ENCODE peak calls at places on chromosomes 3 and 15, in seven cellular contexts. C, H, R, S, G, Q and N are unnamed samples.

GRCh38 chr3:185560676-185561075 is 8.3 kb upstream of the LIPH start:
- DNase-seq in C (no peak), H (no peak), R (no peak), S (no peak), G (no peak), Q (no peak), N (no peak)

GRCh38 chr3:44509393-44509921 is 32.0 kb upstream of the ZNF445 start:
- DNase-seq in C (peak), H (no peak), R (no peak), S (no peak), G (no peak), Q (no peak), N (peak)

GRCh38 chr3:49454898-49455681 is 15.0 kb upstream of the DAG1 start:
- DNase-seq in C (no peak), H (no peak), R (no peak), S (no peak), G (no peak), Q (no peak), N (no peak)

GRCh38 chr3:38119802-38120689 is 16.9 kb downstream of the ACAA1 start:
- DNase-seq in C (no peak), H (no peak), R (no peak), S (no peak), G (no peak), Q (peak), N (no peak)

GRCh38 chr3:102123590-102124190 is 274.4 kb downstream of the NFKBIZ start:
- DNase-seq in C (no peak), H (no peak), R (no peak), S (no peak), G (no peak), Q (no peak), N (no peak)

GRCh38 chr3:5282703-5283102 is 95.2 kb downstream of the EDEM1 start:
- DNase-seq in C (no peak), H (no peak), R (no peak), S (no peak), G (no peak), Q (no peak), N (no peak)

GRCh38 chr3:149736180-149737100 is 15.8 kb downstream of the COMMD2 start:
- DNase-seq in C (no peak), H (no peak), R (no peak), S (peak), G (no peak), Q (no peak), N (no peak)

GRCh38 chr15:72285927-72286516 is 13.7 kb upstream of the PARP6 start:
- DNase-seq in C (peak), H (peak), R (no peak), S (peak), G (no peak), Q (no peak), N (peak)

GRCh38 chr3:119492810-119493209 is 5.5 kb upstream of the TIMMDC1 start:
- DNase-seq in C (no peak), H (no peak), R (no peak), S (no peak), G (no peak), Q (no peak), N (no peak)

GRCh38 chr3:168909260-168909659 is 754.3 kb downstream of the MECOM start:
- DNase-seq in C (no peak), H (no peak), R (no peak), S (no peak), G (no peak), Q (no peak), N (no peak)

GRCh38 chr15:32873292-32874114 is 155.7 kb downstream of the GREM1 start:
- DNase-seq in C (no peak), H (no peak), R (no peak), S (no peak), G (no peak), Q (no peak), N (no peak)
- TF ChIP-seq POLR2A in C (no peak), H (no peak), R (no peak), S (no peak), G (no peak), Q (no peak), N (no peak)

DNA sequence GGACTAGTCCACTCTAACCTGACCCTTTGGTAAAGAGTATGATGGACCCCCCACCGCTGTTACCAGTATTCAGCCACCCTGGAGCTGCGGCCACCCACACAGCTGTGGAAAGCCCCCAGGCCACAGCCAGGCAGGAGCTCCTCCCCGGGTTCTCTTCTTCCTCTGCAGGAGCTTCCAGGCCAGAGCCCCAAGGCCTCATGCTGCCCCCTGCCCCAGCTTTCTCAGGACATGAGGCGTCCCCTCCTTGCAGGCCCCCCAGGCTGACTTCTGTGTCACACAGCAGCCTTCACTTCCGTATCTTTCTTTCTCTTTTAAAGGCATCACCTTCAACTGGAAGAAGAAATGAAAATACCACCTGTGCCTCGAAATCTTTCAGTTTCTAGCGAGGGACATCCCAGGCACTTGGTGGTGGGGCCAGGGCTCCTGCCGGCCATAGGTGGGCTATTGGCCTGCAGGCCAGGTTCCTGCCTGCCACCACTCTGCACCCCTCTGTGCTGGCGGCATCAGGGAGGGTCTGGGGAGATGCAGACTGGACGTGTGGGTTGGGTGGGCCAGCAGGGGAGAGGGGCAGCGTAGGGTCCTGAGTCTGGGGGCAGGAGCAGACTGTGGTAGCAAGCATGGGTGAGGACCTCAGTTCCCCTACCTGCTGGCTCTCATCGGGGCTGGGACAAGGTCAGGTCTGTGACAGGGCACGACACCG is 19.9 kb downstream of the KLF13 start:
- DNase-seq in C (no peak), H (no peak), R (no peak), S (no peak), G (no peak), Q (no peak), N (no peak)
- TF ChIP-seq POLR2A in C (no peak), H (no peak), R (peak), S (no peak), G (no peak), Q (no peak), N (no peak)

DNA sequence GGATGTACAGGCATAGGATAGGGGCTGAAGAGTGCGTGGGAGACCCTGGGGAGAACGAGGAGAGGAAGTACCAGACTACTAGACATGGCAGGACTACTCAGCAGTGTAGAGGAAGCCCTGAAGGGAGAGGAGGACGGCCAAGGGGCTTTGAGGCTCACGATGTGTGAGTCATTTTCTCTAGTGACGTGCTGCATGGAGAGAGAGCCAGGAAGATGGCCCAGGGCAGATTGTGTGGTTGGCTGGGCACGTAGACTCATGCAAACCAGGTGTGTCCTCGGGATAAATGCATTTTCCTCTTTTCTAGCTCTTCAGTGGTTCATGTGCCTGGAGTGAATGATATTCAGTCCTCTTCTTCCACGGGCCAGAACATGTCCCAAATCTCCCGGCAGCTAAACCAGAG is 115.0 kb upstream of the ABHD17C start:
- DNase-seq in C (no peak), H (no peak), R (no peak), S (no peak), G (no peak), Q (no peak), N (no peak)
- TF ChIP-seq POLR2A in C (no peak), H (no peak), R (no peak), S (no peak), G (no peak), Q (no peak), N (no peak)

GRCh38 chr3:127822166-127822835 is at the start of gene MGLL:
- DNase-seq in C (no peak), H (peak), R (no peak), S (peak), G (no peak), Q (peak), N (no peak)

GRCh38 chr3:127820871-127821853 is 1.2 kb downstream of the MGLL start:
- DNase-seq in C (no peak), H (peak), R (no peak), S (peak), G (no peak), Q (peak), N (peak)

GRCh38 chr3:127824151-127824825 is 2.0 kb upstream of the MGLL start:
- DNase-seq in C (no peak), H (no peak), R (no peak), S (no peak), G (no peak), Q (no peak), N (no peak)

GRCh38 chr3:127823590-127823857 is 1.2 kb upstream of the MGLL start:
- DNase-seq in C (no peak), H (no peak), R (no peak), S (peak), G (no peak), Q (no peak), N (no peak)

GRCh38 chr3:127822836-127823589 is 698 bp upstream of the MGLL start:
- DNase-seq in C (no peak), H (peak), R (no peak), S (no peak), G (no peak), Q (peak), N (peak)
- TF ChIP-seq POLR2A in C (no peak), H (no peak), R (peak), S (peak), G (no peak), Q (peak), N (peak)

DNA sequence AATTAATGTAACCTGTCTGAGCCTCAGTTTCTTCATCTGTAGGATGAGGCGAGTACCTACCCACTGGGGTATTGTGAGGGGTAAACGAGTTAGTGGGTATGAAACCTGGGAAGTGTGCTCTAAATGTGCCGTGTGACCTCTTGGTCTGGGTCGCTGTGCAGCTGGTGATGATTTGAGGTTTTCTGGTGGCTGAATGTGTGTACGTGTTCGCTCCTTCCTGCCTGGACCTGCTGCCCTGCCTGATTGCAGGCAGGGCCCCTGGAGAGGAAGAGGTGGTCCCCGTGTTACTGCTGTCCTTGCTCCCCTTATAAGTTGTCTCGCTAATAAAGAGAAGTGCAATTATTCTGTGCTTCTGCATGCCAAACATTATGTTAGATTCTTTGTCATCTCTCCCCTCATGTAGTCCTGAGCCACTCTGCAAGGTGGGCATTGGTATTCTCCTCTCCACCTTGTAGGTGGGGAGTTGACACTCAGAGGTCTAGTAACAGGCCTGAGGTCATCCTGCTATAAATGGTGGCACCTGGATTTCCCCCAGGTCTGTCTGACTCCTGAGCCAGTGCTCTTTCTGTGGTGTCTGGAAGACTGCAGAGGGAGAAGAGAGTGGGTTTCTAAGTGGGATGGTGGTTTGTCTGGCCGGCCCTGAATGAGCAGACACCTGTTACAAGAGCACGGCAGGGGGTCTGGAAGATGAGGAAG is 15.7 kb downstream of the PDIA5 start:
- DNase-seq in C (peak), H (no peak), R (peak), S (peak), G (no peak), Q (peak), N (peak)
- TF ChIP-seq POLR2A in C (no peak), H (no peak), R (no peak), S (peak), G (no peak), Q (no peak), N (no peak)

GRCh38 chr3:23944007-23944760 is 902 bp upstream of the NR1D2 start:
- DNase-seq in C (no peak), H (no peak), R (no peak), S (no peak), G (no peak), Q (no peak), N (peak)

GRCh38 chr3:23945653-23945902 is 492 bp downstream of the NR1D2 start:
- DNase-seq in C (no peak), H (no peak), R (no peak), S (no peak), G (no peak), Q (no peak), N (no peak)

GRCh38 chr3:23945903-23946751 is 1.0 kb downstream of the NR1D2 start:
- DNase-seq in C (peak), H (peak), R (peak), S (peak), G (peak), Q (peak), N (peak)

GRCh38 chr3:23942546-23942945 is 2.5 kb upstream of the NR1D2 start:
- DNase-seq in C (no peak), H (no peak), R (no peak), S (no peak), G (no peak), Q (no peak), N (no peak)

DNA sequence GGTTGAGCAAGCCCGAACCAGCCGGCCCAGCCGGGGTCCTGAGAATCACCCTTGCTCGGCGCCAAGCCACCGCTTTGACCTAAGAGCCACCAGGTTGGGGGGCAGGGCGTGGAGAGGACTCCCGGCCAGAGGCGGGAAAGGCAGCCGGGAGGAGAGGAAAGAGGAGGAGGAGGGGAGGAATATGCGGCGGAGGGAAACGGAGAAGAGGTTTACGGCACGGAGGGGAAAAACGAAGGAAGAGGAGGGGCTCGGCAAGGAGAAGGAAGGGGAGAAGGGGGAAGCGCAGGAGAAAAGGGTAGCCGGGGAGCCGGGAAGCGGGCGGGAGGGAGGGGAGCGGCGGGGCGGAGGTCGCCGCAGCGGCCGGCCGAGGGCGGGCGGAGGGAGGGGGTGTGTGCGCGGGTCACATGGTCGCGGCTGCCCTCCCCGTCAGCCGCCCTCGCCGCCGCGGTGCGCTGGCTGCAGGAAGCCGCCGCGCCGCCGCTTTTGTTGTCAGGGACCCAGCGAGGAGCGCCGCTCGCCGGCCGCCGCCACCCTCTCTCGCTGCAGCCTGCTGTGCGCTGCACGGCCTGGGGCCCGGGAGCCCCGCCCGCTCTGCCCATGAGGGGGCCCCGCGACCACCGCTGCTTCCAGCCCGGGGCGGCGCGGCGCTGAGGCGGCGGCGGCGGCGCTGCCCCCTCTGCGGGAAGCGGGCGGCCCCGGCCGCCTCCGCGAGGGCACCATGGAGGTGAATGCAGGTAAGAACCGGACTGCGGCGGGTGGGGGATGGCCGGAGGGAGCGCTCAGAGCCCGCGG is at the start of gene NR1D2:
- DNase-seq in C (peak), H (peak), R (no peak), S (peak), G (peak), Q (peak), N (peak)
- TF ChIP-seq POLR2A in C (peak), H (no peak), R (peak), S (peak), G (peak), Q (peak), N (no peak)

GRCh38 chr15:68229386-68230156 is at the start of gene CLN6:
- DNase-seq in C (peak), H (peak), R (peak), S (peak), G (peak), Q (peak), N (peak)
- TF ChIP-seq POLR2A in C (peak), H (no peak), R (peak), S (peak), G (peak), Q (peak), N (peak)

GRCh38 chr3:172710709-172711456 is at the start of gene NCEH1:
- DNase-seq in C (peak), H (peak), R (peak), S (peak), G (peak), Q (peak), N (peak)
- TF ChIP-seq POLR2A in C (peak), H (peak), R (peak), S (peak), G (peak), Q (peak), N (peak)

GRCh38 chr15:85582076-85582718 is 201.8 kb downstream of the AKAP13 start:
- DNase-seq in C (no peak), H (peak), R (peak), S (peak), G (no peak), Q (no peak), N (peak)

GRCh38 chr15:85579957-85580694 is 199.7 kb downstream of the AKAP13 start:
- DNase-seq in C (no peak), H (peak), R (no peak), S (no peak), G (no peak), Q (peak), N (no peak)

GRCh38 chr15:85580914-85581313 is 200.5 kb downstream of the AKAP13 start:
- DNase-seq in C (no peak), H (peak), R (no peak), S (no peak), G (no peak), Q (no peak), N (peak)

GRCh38 chr15:85581495-85581894 is 201.1 kb downstream of the AKAP13 start:
- DNase-seq in C (no peak), H (peak), R (no peak), S (no peak), G (no peak), Q (peak), N (peak)

GRCh38 chr15:85579011-85579701 is 198.8 kb downstream of the AKAP13 start:
- DNase-seq in C (no peak), H (peak), R (no peak), S (peak), G (no peak), Q (peak), N (peak)
- TF ChIP-seq POLR2A in C (no peak), H (peak), R (no peak), S (no peak), G (no peak), Q (peak), N (no peak)